ENCODE peak calls at places on chromosomes 3 and 15, in seven cellular contexts. One of them, this sample, is unnamed.

GRCh38 chr3:108201258-108201657 is 21.0 kb downstream of the IFT57 start:
- DNase-seq in AG09319: no peak
- DNase-seq in activated naive CD8-positive, alpha-beta T cell treated with anti-CD3 and anti-CD28 coated beads, Interleukin-2, amount 50 U/mL, for 24 hours: no peak
- DNase-seq in endothelial cell: no peak
- DNase-seq in tibial artery: no peak
- DNase-seq in NCI-H1417: no peak
- DNase-seq in GM13976: no peak
- DNase-seq in this sample: no peak

GRCh38 chr3:129984124-129984523 is 9.6 kb downstream of the TRH start:
- DNase-seq in AG09319: no peak
- DNase-seq in tibial artery: no peak
- DNase-seq in NCI-H1417: no peak
- DNase-seq in activated naive CD8-positive, alpha-beta T cell treated with anti-CD3 and anti-CD28 coated beads, Interleukin-2, amount 50 U/mL, for 24 hours: no peak
- DNase-seq in GM13976: no peak
- DNase-seq in endothelial cell: no peak
- DNase-seq in this sample: no peak

GRCh38 chr15:40058476-40059140 is 19.6 kb upstream of the SRP14 start:
- DNase-seq in tibial artery: no peak
- DNase-seq in endothelial cell: no peak
- DNase-seq in NCI-H1417: no peak
- DNase-seq in GM13976: no peak
- DNase-seq in activated naive CD8-positive, alpha-beta T cell treated with anti-CD3 and anti-CD28 coated beads, Interleukin-2, amount 50 U/mL, for 24 hours: no peak
- DNase-seq in AG09319: peak; percentile 35
- DNase-seq in this sample: no peak

GRCh38 chr15:75718326-75718725 is 5.7 kb upstream of the CSPG4 start:
- DNase-seq in tibial artery: peak; percentile 83
- DNase-seq in activated naive CD8-positive, alpha-beta T cell treated with anti-CD3 and anti-CD28 coated beads, Interleukin-2, amount 50 U/mL, for 24 hours: no peak
- DNase-seq in GM13976: no peak
- DNase-seq in endothelial cell: no peak
- DNase-seq in AG09319: no peak
- DNase-seq in NCI-H1417: no peak
- DNase-seq in this sample: no peak

GRCh38 chr15:35771878-35772442 is 226.0 kb upstream of the DPH6 start:
- DNase-seq in GM13976: no peak
- DNase-seq in AG09319: no peak
- DNase-seq in activated naive CD8-positive, alpha-beta T cell treated with anti-CD3 and anti-CD28 coated beads, Interleukin-2, amount 50 U/mL, for 24 hours: no peak
- DNase-seq in endothelial cell: no peak
- DNase-seq in tibial artery: no peak
- DNase-seq in NCI-H1417: no peak
- DNase-seq in this sample: no peak

GRCh38 chr15:53644681-53645080 is 114.8 kb downstream of the WDR72 start:
- DNase-seq in tibial artery: no peak
- DNase-seq in AG09319: no peak
- DNase-seq in NCI-H1417: peak; percentile 92
- DNase-seq in activated naive CD8-positive, alpha-beta T cell treated with anti-CD3 and anti-CD28 coated beads, Interleukin-2, amount 50 U/mL, for 24 hours: no peak
- DNase-seq in GM13976: no peak
- DNase-seq in endothelial cell: no peak
- DNase-seq in this sample: no peak

GRCh38 chr3:194592798-194593752 is 40.1 kb downstream of the TMEM44 start:
- DNase-seq in AG09319: peak; percentile 97
- DNase-seq in endothelial cell: no peak
- DNase-seq in NCI-H1417: no peak
- DNase-seq in activated naive CD8-positive, alpha-beta T cell treated with anti-CD3 and anti-CD28 coated beads, Interleukin-2, amount 50 U/mL, for 24 hours: no peak
- DNase-seq in GM13976: no peak
- DNase-seq in tibial artery: peak; percentile 55
- DNase-seq in this sample: no peak

GRCh38 chr15:43792761-43793493 is 807 bp downstream of the SERF2 start:
- DNase-seq in activated naive CD8-positive, alpha-beta T cell treated with anti-CD3 and anti-CD28 coated beads, Interleukin-2, amount 50 U/mL, for 24 hours: peak; percentile 58
- DNase-seq in GM13976: peak; percentile 57
- DNase-seq in AG09319: no peak
- DNase-seq in tibial artery: no peak
- DNase-seq in endothelial cell: peak; percentile 13
- DNase-seq in NCI-H1417: peak; percentile 46
- DNase-seq in this sample: no peak

GRCh38 chr3:118671192-118671591 is 363.5 kb downstream of the IGSF11 start:
- DNase-seq in activated naive CD8-positive, alpha-beta T cell treated with anti-CD3 and anti-CD28 coated beads, Interleukin-2, amount 50 U/mL, for 24 hours: no peak
- DNase-seq in NCI-H1417: peak; percentile 38
- DNase-seq in endothelial cell: no peak
- DNase-seq in GM13976: no peak
- DNase-seq in tibial artery: no peak
- DNase-seq in AG09319: no peak
- DNase-seq in this sample: no peak

GRCh38 chr3:120102232-120102631 is 8.0 kb upstream of the GSK3B start:
- DNase-seq in tibial artery: no peak
- DNase-seq in AG09319: no peak
- DNase-seq in GM13976: no peak
- DNase-seq in activated naive CD8-positive, alpha-beta T cell treated with anti-CD3 and anti-CD28 coated beads, Interleukin-2, amount 50 U/mL, for 24 hours: no peak
- DNase-seq in endothelial cell: no peak
- DNase-seq in NCI-H1417: no peak
- DNase-seq in this sample: no peak

GRCh38 chr3:115233021-115233420 is 85.9 kb upstream of the ZBTB20 start:
- DNase-seq in endothelial cell: no peak
- DNase-seq in tibial artery: no peak
- DNase-seq in GM13976: no peak
- DNase-seq in NCI-H1417: no peak
- DNase-seq in activated naive CD8-positive, alpha-beta T cell treated with anti-CD3 and anti-CD28 coated beads, Interleukin-2, amount 50 U/mL, for 24 hours: no peak
- DNase-seq in AG09319: no peak
- DNase-seq in this sample: no peak

GRCh38 chr3:183220828-183221227 is 32.2 kb upstream of the B3GNT5 start:
- DNase-seq in NCI-H1417: no peak
- DNase-seq in GM13976: no peak
- DNase-seq in activated naive CD8-positive, alpha-beta T cell treated with anti-CD3 and anti-CD28 coated beads, Interleukin-2, amount 50 U/mL, for 24 hours: no peak
- DNase-seq in tibial artery: no peak
- DNase-seq in AG09319: no peak
- DNase-seq in endothelial cell: no peak
- DNase-seq in this sample: no peak

GRCh38 chr15:43776101-43776717 is 557 bp downstream of the ELL3 start:
- DNase-seq in activated naive CD8-positive, alpha-beta T cell treated with anti-CD3 and anti-CD28 coated beads, Interleukin-2, amount 50 U/mL, for 24 hours: peak; percentile 49
- DNase-seq in GM13976: peak; percentile 79
- DNase-seq in AG09319: no peak
- DNase-seq in endothelial cell: peak; percentile 28
- DNase-seq in NCI-H1417: peak; percentile 70
- DNase-seq in tibial artery: no peak
- DNase-seq in this sample: no peak

GRCh38 chr3:32420138-32420981 is 28.7 kb downstream of the CMTM7 start:
- DNase-seq in NCI-H1417: no peak
- DNase-seq in GM13976: peak; percentile 74
- DNase-seq in AG09319: no peak
- DNase-seq in activated naive CD8-positive, alpha-beta T cell treated with anti-CD3 and anti-CD28 coated beads, Interleukin-2, amount 50 U/mL, for 24 hours: peak; percentile 43
- DNase-seq in endothelial cell: no peak
- DNase-seq in tibial artery: no peak
- DNase-seq in this sample: no peak

GRCh38 chr15:38603271-38603670 is 38.7 kb upstream of the RASGRP1 start:
- DNase-seq in NCI-H1417: no peak
- DNase-seq in endothelial cell: no peak
- DNase-seq in tibial artery: no peak
- DNase-seq in AG09319: no peak
- DNase-seq in GM13976: no peak
- DNase-seq in activated naive CD8-positive, alpha-beta T cell treated with anti-CD3 and anti-CD28 coated beads, Interleukin-2, amount 50 U/mL, for 24 hours: no peak
- DNase-seq in this sample: no peak

GRCh38 chr3:186123012-186123411 is 14.1 kb upstream of the ETV5 start:
- DNase-seq in activated naive CD8-positive, alpha-beta T cell treated with anti-CD3 and anti-CD28 coated beads, Interleukin-2, amount 50 U/mL, for 24 hours: no peak
- DNase-seq in endothelial cell: no peak
- DNase-seq in GM13976: no peak
- DNase-seq in tibial artery: no peak
- DNase-seq in NCI-H1417: no peak
- DNase-seq in AG09319: no peak
- DNase-seq in this sample: no peak

GRCh38 chr3:98730338-98730737 is 32.8 kb upstream of the ST3GAL6 start:
- DNase-seq in AG09319: no peak
- DNase-seq in tibial artery: no peak
- DNase-seq in endothelial cell: no peak
- DNase-seq in NCI-H1417: no peak
- DNase-seq in GM13976: peak; percentile 75
- DNase-seq in activated naive CD8-positive, alpha-beta T cell treated with anti-CD3 and anti-CD28 coated beads, Interleukin-2, amount 50 U/mL, for 24 hours: peak; percentile 7
- DNase-seq in this sample: no peak

GRCh38 chr3:126621171-126621570 is 33.8 kb downstream of the TXNRD3 start:
- DNase-seq in endothelial cell: no peak
- DNase-seq in GM13976: no peak
- DNase-seq in activated naive CD8-positive, alpha-beta T cell treated with anti-CD3 and anti-CD28 coated beads, Interleukin-2, amount 50 U/mL, for 24 hours: no peak
- DNase-seq in tibial artery: no peak
- DNase-seq in NCI-H1417: no peak
- DNase-seq in AG09319: peak; percentile 12
- DNase-seq in this sample: no peak